ENCODE peak calls at places on chromosomes 1 and 21, in six cellular contexts. M is CD8-positive, alpha-beta memory T cell; Q is iris pigment epithelial cell; X is activated naive CD4-positive, alpha-beta T cell treated with Interleukin-2 at 50 U/mL for 16 hours; V is GM20000; N is GDM1. L is an unnamed sample.

GRCh38 chr1:25524568-25525359 is 18.6 kb upstream of the LDLRAP1 start:
- DNase-seq in M (no peak), Q (no peak), X (no peak), V (no peak), N (no peak), L (no peak)

GRCh38 chr1:51897699-51898031 is 19.1 kb upstream of the NRDC start:
- DNase-seq in M (no peak), Q (peak; percentile 90), X (no peak), V (no peak), N (no peak), L (no peak)

GRCh38 chr1:152141971-152142584 is 16.9 kb downstream of the RPTN start:
- DNase-seq in M (no peak), Q (peak; percentile 80), X (no peak), V (peak; percentile 24), N (peak; percentile 13), L (no peak)

GRCh38 chr1:183251959-183252450 is 65.9 kb downstream of the LAMC2 start:
- DNase-seq in M (no peak), Q (no peak), X (no peak), V (no peak), N (no peak), L (no peak)

GRCh38 chr21:36542312-36543101 is 62.6 kb upstream of the CLDN14 start:
- DNase-seq in M (no peak), Q (no peak), X (no peak), V (peak; percentile 75), N (no peak), L (no peak)

GRCh38 chr1:3366181-3367051 is 88.0 kb upstream of the ARHGEF16 start:
- DNase-seq in M (no peak), Q (peak; percentile 63), X (no peak), V (no peak), N (no peak), L (no peak)

GRCh38 chr1:19083081-19083480 is 126.6 kb upstream of the IFFO2 start:
- DNase-seq in M (no peak), Q (peak; percentile 39), X (no peak), V (no peak), N (no peak), L (no peak)

GRCh38 chr1:8712413-8713229 is 104.8 kb downstream of the RERE start:
- DNase-seq in M (no peak), Q (peak; percentile 89), X (no peak), V (no peak), N (peak; percentile 14), L (no peak)

GRCh38 chr1:28507247-28507645 is 1.4 kb downstream of the RCC1 start:
- DNase-seq in M (no peak), Q (no peak), X (peak; percentile 49), V (no peak), N (no peak), L (no peak)

GRCh38 chr1:172487550-172487949 is 43.7 kb upstream of the PIGC start:
- DNase-seq in M (no peak), Q (peak; percentile 49), X (no peak), V (no peak), N (peak; percentile 23), L (no peak)

GRCh38 chr1:199123615-199124014 is 484.8 kb downstream of the PTPRC start:
- DNase-seq in M (no peak), Q (peak; percentile 54), X (no peak), V (no peak), N (no peak), L (no peak)

GRCh38 chr1:83102630-83103071 is 896.3 kb downstream of the TTLL7 start:
- DNase-seq in M (no peak), Q (peak; percentile 8), X (no peak), V (no peak), N (no peak), L (no peak)

GRCh38 chr1:6734579-6735397 is 33.2 kb upstream of the DNAJC11 start:
- DNase-seq in M (no peak), Q (peak; percentile 38), X (no peak), V (no peak), N (no peak), L (no peak)

GRCh38 chr1:235632538-235633219 is 16.9 kb downstream of the GNG4 start:
- DNase-seq in M (no peak), Q (peak; percentile 62), X (no peak), V (peak; percentile 72), N (no peak), L (no peak)

GRCh38 chr21:33541105-33541711 is 709 bp downstream of the GART start:
- DNase-seq in M (no peak), Q (peak; percentile 45), X (peak; percentile 21), V (peak; percentile 15), N (no peak), L (no peak)

GRCh38 chr1:54989968-54990810 is 8.5 kb upstream of the BSND start:
- DNase-seq in M (no peak), Q (peak; percentile 39), X (no peak), V (no peak), N (no peak), L (no peak)

GRCh38 chr1:168234846-168235547 is 9.2 kb downstream of the SFT2D2 start:
- DNase-seq in M (peak; percentile 38), Q (peak; percentile 60), X (peak; percentile 36), V (peak; percentile 51), N (peak; percentile 23), L (no peak)

GRCh38 chr1:22364764-22365163 is 86.9 kb upstream of the ZBTB40 start:
- DNase-seq in M (no peak), Q (no peak), X (no peak), V (no peak), N (no peak), L (no peak)

GRCh38 chr1:109959974-109960744 is 24.4 kb upstream of the AHCYL1 start:
- DNase-seq in M (no peak), Q (peak; percentile 84), X (no peak), V (no peak), N (no peak), L (no peak)

GRCh38 chr1:227335587-227336020 is 17.3 kb upstream of the CDC42BPA start:
- DNase-seq in M (no peak), Q (no peak), X (no peak), V (no peak), N (no peak), L (no peak)

GRCh38 chr1:94636625-94637024 is 95.1 kb upstream of the F3 start:
- DNase-seq in M (no peak), Q (peak; percentile 76), X (no peak), V (no peak), N (no peak), L (no peak)

GRCh38 chr1:188027613-188028012 is 1198.9 kb downstream of the PLA2G4A start:
- DNase-seq in M (no peak), Q (peak; percentile 97), X (no peak), V (peak; percentile 21), N (no peak), L (no peak)

GRCh38 chr1:3192825-3193224 is 123.8 kb downstream of the PRDM16 start:
- DNase-seq in M (no peak), Q (peak; percentile 7), X (no peak), V (no peak), N (no peak), L (no peak)

GRCh38 chr1:1521331-1521730 is 9.4 kb downstream of the ATAD3A start:
- DNase-seq in M (no peak), Q (no peak), X (no peak), V (no peak), N (no peak), L (no peak)

L was measured in occipital lobe.